ENCODE peak calls at places on chromosomes 7 and 10, in four cellular contexts. V, W, Z and A are unnamed samples.
A peak's percentile ranks its signal among the peaks of the same experiment; 100 is the strongest.

GRCh38 chr10:14736600-14737081 is 38.1 kb downstream of the FAM107B start:
- DNase-seq in Z (peak; percentile 86), W (peak; percentile 11), V (peak; percentile 30), A (peak; percentile 39)

GRCh38 chr7:51732951-51733350 is 416.3 kb upstream of the COBL start:
- DNase-seq in W (no peak), Z (no peak), V (peak; percentile 9), A (no peak)

GRCh38 chr10:46525824-46526681 is 30.4 kb downstream of the GPRIN2 start:
- DNase-seq in W (no peak), V (no peak), Z (peak; percentile 40), A (no peak)

GRCh38 chr10:12512292-12513002 is 163.1 kb downstream of the CAMK1D start:
- DNase-seq in W (no peak), Z (peak; percentile 19), V (no peak), A (no peak)

GRCh38 chr7:80415522-80415921 is 96.3 kb downstream of the GNAT3 start:
- DNase-seq in V (no peak), W (no peak), Z (peak; percentile 18), A (no peak)

GRCh38 chr10:68604441-68604840 is 44.3 kb downstream of the TET1 start:
- DNase-seq in Z (peak; percentile 25), V (peak; percentile 5), W (no peak), A (no peak)

GRCh38 chr7:46206474-46207060 is 285.5 kb upstream of the IGFBP3 start:
- DNase-seq in Z (no peak), V (no peak), W (no peak), A (peak; percentile 48)

GRCh38 chr7:99365318-99366141 is 9.0 kb upstream of the ARPC1B start:
- DNase-seq in Z (no peak), V (peak; percentile 40), W (peak; percentile 36), A (peak; percentile 36)

GRCh38 chr10:4804505-4804904 is 21.5 kb upstream of the AKR1E2 start:
- DNase-seq in W (peak; percentile 73), V (no peak), Z (peak; percentile 44), A (no peak)

GRCh38 chr7:52504546-52504945 is 530.9 kb upstream of the POM121L12 start:
- DNase-seq in V (no peak), W (no peak), Z (peak; percentile 10), A (no peak)

GRCh38 chr10:126270116-126270515 is 118.2 kb downstream of the ADAM12 start:
- DNase-seq in W (peak; percentile 80), V (no peak), Z (peak; percentile 100), A (no peak)

GRCh38 chr7:25672476-25672875 is 444.2 kb upstream of the NPVF start:
- DNase-seq in W (no peak), V (no peak), Z (no peak), A (no peak)

GRCh38 chr10:102231357-102232318 is 5.5 kb downstream of the ELOVL3 start:
- DNase-seq in V (peak; percentile 71), W (peak; percentile 68), Z (no peak), A (peak; percentile 46)

GRCh38 chr7:21422747-21423146 is 5.1 kb upstream of the SP4 start:
- DNase-seq in W (no peak), Z (no peak), V (no peak), A (no peak)

GRCh38 chr7:151340794-151341356 is 737 bp upstream of the NUB1 start:
- DNase-seq in W (peak; percentile 26), Z (no peak), V (no peak), A (no peak)

GRCh38 chr7:102459221-102459844 is 5.3 kb downstream of the ALKBH4 start:
- DNase-seq in V (no peak), W (no peak), Z (no peak), A (no peak)

GRCh38 chr7:48741545-48741944 is 182.8 kb upstream of the CDC14C start:
- DNase-seq in W (no peak), V (no peak), Z (no peak), A (no peak)

GRCh38 chr7:142671506-142671905 is 77.8 kb upstream of the PRSS1 start:
- DNase-seq in Z (no peak), V (no peak), W (no peak), A (peak; percentile 18)

GRCh38 chr7:106788637-106789036 is 76.4 kb upstream of the PIK3CG start:
- DNase-seq in V (no peak), Z (no peak), W (no peak), A (no peak)

GRCh38 chr10:64636461-64636860 is 1115.3 kb downstream of the REEP3 start:
- DNase-seq in W (no peak), V (no peak), Z (no peak), A (no peak)

DNA sequence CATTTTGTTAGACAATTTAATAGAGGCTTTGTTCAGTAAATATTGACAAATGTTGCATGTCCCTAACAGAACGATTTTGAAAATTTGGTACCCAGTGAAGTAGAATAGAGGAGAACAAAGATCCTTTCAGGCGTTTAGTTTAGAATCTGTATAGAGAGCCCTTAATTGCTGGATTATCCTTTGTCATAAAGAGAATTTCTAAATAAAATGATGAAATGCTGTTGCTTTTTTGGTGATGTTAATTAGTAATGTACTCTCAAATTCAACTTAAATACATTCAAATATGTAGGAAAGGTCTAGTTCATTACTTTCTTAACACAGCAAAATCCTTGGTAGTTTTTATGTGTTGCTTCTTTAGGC is 1.2 kb downstream of the LUC7L2 start:
- DNase-seq in W (no peak), V (no peak), Z (no peak), A (no peak)
- H4K20me1 ChIP-seq in W (peaks cover 16% of the 10 kb centered on the region), V (peaks cover 44% of the 10 kb centered on the region), Z (peaks cover 4% of the 10 kb centered on the region), A (peaks cover 52% of the 10 kb centered on the region)

GRCh38 chr7:11539853-11540252 is 292.1 kb downstream of the THSD7A start:
- DNase-seq in Z (peak; percentile 21), W (peak; percentile 46), V (no peak), A (no peak)
- H3K9ac ChIP-seq in Z (no peak overlapping the region), W (no peak overlapping the region), V (no peak overlapping the region), A (no peak overlapping the region)

GRCh38 chr7:123749537-123749857 is 694 bp upstream of the WASL start:
- DNase-seq in V (no peak), W (peak; percentile 90), Z (no peak), A (no peak)

GRCh38 chr7:123748171-123748733 is 551 bp downstream of the WASL start:
- DNase-seq in W (peak; percentile 76), V (peak; percentile 67), Z (peak; percentile 38), A (peak; percentile 72)

GRCh38 chr7:123747620-123748141 is 1.1 kb downstream of the WASL start:
- DNase-seq in Z (peak; percentile 95), W (peak; percentile 73), V (peak; percentile 75), A (peak; percentile 66)

GRCh38 chr7:123750389-123751230 is 1.8 kb upstream of the WASL start:
- DNase-seq in Z (no peak), V (no peak), W (no peak), A (no peak)

GRCh38 chr7:123748734-123749536 is at the start of gene WASL:
- DNase-seq in V (peak; percentile 96), Z (peak; percentile 87), W (peak; percentile 93), A (peak; percentile 96)
- H3K79me2 ChIP-seq in V (peaks cover 70% of the 10 kb centered on the region), Z (peaks cover 43% of the 10 kb centered on the region), W (peaks cover 49% of the 10 kb centered on the region), A (peaks cover 53% of the 10 kb centered on the region)

DNA sequence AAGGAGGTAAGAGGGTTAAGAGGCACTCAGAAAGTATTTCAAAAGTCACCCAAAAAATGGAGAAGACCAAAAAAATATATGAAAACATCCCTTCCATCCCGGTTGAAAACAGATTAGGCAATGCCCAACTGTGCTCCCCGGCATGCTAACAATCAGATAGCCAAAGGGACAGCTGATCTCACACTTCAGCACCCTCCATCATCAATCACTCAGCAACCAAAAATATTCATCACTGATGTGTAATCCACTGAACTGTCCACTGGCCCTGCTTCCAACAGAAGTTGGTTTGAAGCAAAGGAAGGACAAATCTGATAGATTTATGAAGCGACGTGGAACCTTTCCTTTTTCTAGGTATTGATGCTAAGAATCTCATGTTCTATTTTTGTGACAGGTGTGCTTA is 206.3 kb downstream of the TNS3 start:
- DNase-seq in V (no peak), Z (peak; percentile 55), W (peak; percentile 73), A (no peak)
- H4K20me1 ChIP-seq in V (peaks cover 4% of the 10 kb centered on the region), Z (peaks cover 2% of the 10 kb centered on the region), W (peaks cover 11% of the 10 kb centered on the region), A (peaks cover 10% of the 10 kb centered on the region)

DNA sequence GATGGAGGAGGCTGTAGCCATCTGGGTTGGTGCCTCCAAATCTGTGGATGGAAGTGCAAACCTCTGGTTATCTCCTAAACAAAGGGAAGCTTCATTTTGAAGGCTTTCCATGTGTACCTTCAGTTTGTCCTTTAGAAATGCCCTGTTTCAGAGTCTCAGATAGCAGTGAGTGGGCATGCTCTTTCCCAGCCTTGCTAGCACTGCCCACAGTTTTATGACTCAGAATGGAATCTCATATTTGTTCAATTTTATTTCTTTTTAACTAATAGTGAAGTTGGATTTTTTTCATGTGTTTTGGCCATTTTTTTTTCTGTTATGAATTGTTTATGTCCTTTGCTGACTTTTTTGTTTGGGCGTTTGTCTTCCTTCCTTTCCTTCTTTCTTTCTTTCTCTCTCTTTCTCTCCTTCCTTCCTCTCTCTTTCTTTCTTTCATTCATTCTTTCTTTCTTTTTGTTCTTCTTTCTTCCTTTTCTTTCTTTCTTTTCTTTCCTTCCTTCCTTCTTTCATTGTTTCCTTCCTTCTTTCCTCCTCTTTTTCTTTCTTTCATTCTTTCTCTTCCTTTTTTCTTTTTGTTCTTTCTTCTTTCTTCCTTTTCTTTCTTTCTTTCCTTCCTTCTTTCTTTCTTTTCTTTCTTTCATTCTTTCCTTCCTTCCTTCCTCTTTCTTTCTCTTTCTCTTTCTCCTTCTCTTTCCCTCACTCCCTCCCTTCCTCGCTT is 25.6 kb downstream of the PRF1 start:
- DNase-seq in Z (peak; percentile 54), V (no peak), W (peak; percentile 71), A (no peak)
- H3K9ac ChIP-seq in Z (no peak overlapping the region), V (no peak overlapping the region), W (no peak overlapping the region), A (peak overlapping the region; percentile 56)

GRCh38 chr7:32524631-32525030 is 29.3 kb downstream of the AVL9 start:
- DNase-seq in V (no peak), Z (no peak), W (no peak), A (no peak)
- H3K79me2 ChIP-seq in V (peaks cover 29% of the 10 kb centered on the region), Z (peaks cover 18% of the 10 kb centered on the region), W (peaks cover 100% of the 10 kb centered on the region), A (peaks cover 23% of the 10 kb centered on the region)

GRCh38 chr10:100357073-100357858 is 10.2 kb downstream of the SCD start:
- DNase-seq in W (no peak), Z (no peak), V (no peak), A (no peak)
- H4K20me1 ChIP-seq in W (no peaks in the 10 kb centered on the region), Z (no peaks in the 10 kb centered on the region), V (peaks cover 93% of the 10 kb centered on the region), A (peaks cover 3% of the 10 kb centered on the region)

GRCh38 chr10:87733081-87733480 is 73.4 kb downstream of the PAPSS2 start:
- DNase-seq in V (no peak), W (no peak), Z (no peak), A (no peak)

GRCh38 chr10:87740232-87740631 is 77.8 kb downstream of the ATAD1 start:
- DNase-seq in Z (peak; percentile 40), V (no peak), W (peak; percentile 89), A (no peak)

GRCh38 chr10:87729940-87730339 is 70.3 kb downstream of the PAPSS2 start:
- DNase-seq in V (no peak), Z (no peak), W (no peak), A (no peak)

DNA sequence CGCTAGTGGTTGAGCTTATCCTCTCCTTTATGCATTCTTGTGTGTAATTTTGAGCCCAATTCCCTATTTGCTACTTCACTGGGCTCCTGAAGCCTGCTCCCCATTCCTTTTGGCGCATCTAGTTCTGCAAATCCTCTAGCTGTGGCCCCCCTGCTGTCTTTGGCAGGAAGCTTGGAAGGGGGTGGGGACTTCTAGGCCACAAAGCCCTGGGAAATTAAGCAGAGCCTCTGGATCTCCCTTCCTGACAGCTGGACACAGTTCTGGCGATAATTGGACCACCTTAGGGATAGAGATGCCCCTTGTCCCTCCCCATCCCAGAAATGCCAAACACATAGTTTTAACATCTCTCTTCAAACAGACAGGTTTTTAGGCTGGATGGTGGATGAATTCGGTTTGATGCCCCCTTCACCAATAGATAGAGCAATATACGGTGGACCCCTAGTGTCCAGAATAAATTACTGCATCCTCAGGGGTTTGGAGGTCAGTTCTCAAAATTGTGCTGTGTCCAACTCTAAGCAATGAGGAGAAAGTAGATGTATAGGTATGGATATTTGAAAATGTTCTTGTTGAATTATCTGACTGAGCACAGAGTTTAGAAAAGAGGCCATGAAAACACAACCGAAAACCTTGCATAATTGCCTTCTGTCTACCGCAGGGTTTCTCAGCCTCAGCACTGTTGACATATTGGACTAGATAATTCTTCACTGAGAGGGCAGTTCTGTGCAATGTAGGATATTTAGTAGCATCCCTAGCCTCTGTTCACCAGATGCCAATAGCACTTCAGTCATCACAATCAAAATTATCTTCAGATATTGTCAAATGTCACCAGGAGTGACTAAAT is 75.5 kb downstream of the PAPSS2 start:
- DNase-seq in W (peak; percentile 62), V (peak; percentile 93), Z (peak; percentile 45), A (peak; percentile 51)
- H3K9ac ChIP-seq in W (no peak overlapping the region), V (no peak overlapping the region), Z (no peak overlapping the region), A (no peak overlapping the region)